ENCODE peak calls at places on chromosome 11, in four cellular contexts. One of them, this sample, is unnamed.

GRCh38 chr11:6667733-6668374 is 12.2 kb upstream of the DCHS1 start:
- DNase-seq in uterus: no peak
- DNase-seq in transverse colon: no peak
- DNase-seq in heart left ventricle: no peak
- DNase-seq in this sample: no peak

GRCh38 chr11:62264004-62264403 is 6.0 kb upstream of the SCGB2A2 start:
- DNase-seq in uterus: no peak
- DNase-seq in heart left ventricle: no peak
- DNase-seq in transverse colon: no peak
- DNase-seq in this sample: no peak

GRCh38 chr11:68692115-68692514 is 7.8 kb downstream of the GAL start:
- DNase-seq in transverse colon: no peak
- DNase-seq in uterus: no peak
- DNase-seq in heart left ventricle: no peak
- DNase-seq in this sample: no peak

GRCh38 chr11:107331728-107332127 is 125.9 kb downstream of the CWF19L2 start:
- DNase-seq in heart left ventricle: no peak
- DNase-seq in uterus: no peak
- DNase-seq in transverse colon: no peak
- DNase-seq in this sample: no peak

GRCh38 chr11:47915407-47916137 is 64.8 kb upstream of the PTPRJ start:
- DNase-seq in transverse colon: peak
- DNase-seq in heart left ventricle: no peak
- DNase-seq in uterus: peak
- DNase-seq in this sample: peak

GRCh38 chr11:27464155-27464759 is 8.3 kb downstream of the LGR4 start:
- DNase-seq in heart left ventricle: no peak
- DNase-seq in transverse colon: no peak
- DNase-seq in uterus: no peak
- DNase-seq in this sample: no peak

GRCh38 chr11:128708660-128709059 is 14.8 kb downstream of the FLI1 start:
- DNase-seq in transverse colon: no peak
- DNase-seq in uterus: no peak
- DNase-seq in heart left ventricle: no peak
- DNase-seq in this sample: no peak

GRCh38 chr11:34654491-34655334 is 33.8 kb downstream of the EHF start:
- DNase-seq in transverse colon: no peak
- DNase-seq in uterus: no peak
- DNase-seq in heart left ventricle: no peak
- DNase-seq in this sample: no peak

GRCh38 chr11:14927146-14927545 is 35.1 kb upstream of the CYP2R1 start:
- DNase-seq in heart left ventricle: no peak
- DNase-seq in uterus: no peak
- DNase-seq in transverse colon: no peak
- DNase-seq in this sample: no peak

GRCh38 chr11:123080023-123080422 is 18.1 kb upstream of the HSPA8 start:
- DNase-seq in transverse colon: no peak
- DNase-seq in heart left ventricle: no peak
- DNase-seq in uterus: no peak
- DNase-seq in this sample: no peak

GRCh38 chr11:27139742-27140141 is 99.1 kb downstream of the BBOX1 start:
- DNase-seq in transverse colon: no peak
- DNase-seq in uterus: no peak
- DNase-seq in heart left ventricle: no peak
- DNase-seq in this sample: no peak

GRCh38 chr11:13328276-13328675 is 50.7 kb downstream of the BMAL1 start:
- DNase-seq in uterus: no peak
- DNase-seq in heart left ventricle: no peak
- DNase-seq in transverse colon: no peak
- DNase-seq in this sample: no peak

GRCh38 chr11:69394234-69394891 is 87.1 kb upstream of the LINC01488 start:
- DNase-seq in uterus: no peak
- DNase-seq in heart left ventricle: peak
- DNase-seq in transverse colon: no peak
- DNase-seq in this sample: no peak

GRCh38 chr11:79195209-79195608 is 245.6 kb downstream of the TENM4 start:
- DNase-seq in heart left ventricle: no peak
- DNase-seq in transverse colon: no peak
- DNase-seq in uterus: no peak
- DNase-seq in this sample: no peak

GRCh38 chr11:63847363-63847762 is 8.5 kb downstream of the MARK2 start:
- DNase-seq in heart left ventricle: no peak
- DNase-seq in uterus: no peak
- DNase-seq in transverse colon: no peak
- DNase-seq in this sample: no peak

GRCh38 chr11:79160786-79161403 is 279.9 kb downstream of the TENM4 start:
- DNase-seq in uterus: no peak
- DNase-seq in heart left ventricle: no peak
- DNase-seq in transverse colon: no peak
- DNase-seq in this sample: no peak

GRCh38 chr11:62336949-62337681 is at the start of gene ASRGL1:
- DNase-seq in transverse colon: peak
- DNase-seq in uterus: peak
- DNase-seq in heart left ventricle: peak
- DNase-seq in this sample: peak

GRCh38 chr11:122711831-122712378 is 56.4 kb downstream of the UBASH3B start:
- DNase-seq in uterus: no peak
- DNase-seq in transverse colon: no peak
- DNase-seq in heart left ventricle: no peak
- DNase-seq in this sample: peak

GRCh38 chr11:108474664-108475485 is 7.5 kb upstream of the C11orf65 start:
- DNase-seq in transverse colon: no peak
- DNase-seq in uterus: no peak
- DNase-seq in heart left ventricle: no peak
- DNase-seq in this sample: no peak
- TF ChIP-seq POLR2A in transverse colon: no peak
- TF ChIP-seq POLR2A in uterus: no peak
- TF ChIP-seq POLR2A in heart left ventricle: no peak
- TF ChIP-seq POLR2A in this sample: no peak

DNA sequence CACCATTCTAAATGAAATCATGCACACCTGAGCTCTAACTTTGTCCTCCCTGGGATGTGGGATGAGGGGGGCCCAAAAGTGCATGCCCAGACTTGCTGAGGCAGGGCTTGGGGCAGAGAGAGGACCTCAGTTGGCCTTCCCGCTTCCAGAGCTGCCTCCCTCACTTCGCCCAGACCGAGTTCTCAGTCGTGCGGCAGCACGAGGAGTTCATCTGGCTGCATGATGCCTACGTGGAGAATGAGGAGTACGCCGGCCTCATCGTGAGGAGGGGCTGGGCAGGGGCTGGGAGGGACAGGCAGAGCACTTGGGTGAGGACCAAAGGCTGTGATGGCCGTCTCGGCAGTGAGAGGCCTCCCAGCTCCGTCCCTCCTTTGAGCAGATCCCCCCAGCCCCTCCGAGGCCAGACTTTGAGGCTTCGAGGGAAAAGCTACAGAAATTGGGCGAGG is 8.2 kb downstream of the CFL1 start:
- DNase-seq in heart left ventricle: no peak
- DNase-seq in transverse colon: no peak
- DNase-seq in uterus: no peak
- DNase-seq in this sample: peak
- TF ChIP-seq POLR2A in heart left ventricle: no peak
- TF ChIP-seq POLR2A in transverse colon: peak
- TF ChIP-seq POLR2A in uterus: no peak
- TF ChIP-seq POLR2A in this sample: no peak

GRCh38 chr11:76641905-76642304 is 28.6 kb downstream of the LRRC32 start:
- DNase-seq in uterus: no peak
- DNase-seq in transverse colon: no peak
- DNase-seq in heart left ventricle: no peak
- DNase-seq in this sample: peak
- TF ChIP-seq POLR2A in uterus: no peak
- TF ChIP-seq POLR2A in transverse colon: no peak
- TF ChIP-seq POLR2A in heart left ventricle: no peak
- TF ChIP-seq POLR2A in this sample: no peak

DNA sequence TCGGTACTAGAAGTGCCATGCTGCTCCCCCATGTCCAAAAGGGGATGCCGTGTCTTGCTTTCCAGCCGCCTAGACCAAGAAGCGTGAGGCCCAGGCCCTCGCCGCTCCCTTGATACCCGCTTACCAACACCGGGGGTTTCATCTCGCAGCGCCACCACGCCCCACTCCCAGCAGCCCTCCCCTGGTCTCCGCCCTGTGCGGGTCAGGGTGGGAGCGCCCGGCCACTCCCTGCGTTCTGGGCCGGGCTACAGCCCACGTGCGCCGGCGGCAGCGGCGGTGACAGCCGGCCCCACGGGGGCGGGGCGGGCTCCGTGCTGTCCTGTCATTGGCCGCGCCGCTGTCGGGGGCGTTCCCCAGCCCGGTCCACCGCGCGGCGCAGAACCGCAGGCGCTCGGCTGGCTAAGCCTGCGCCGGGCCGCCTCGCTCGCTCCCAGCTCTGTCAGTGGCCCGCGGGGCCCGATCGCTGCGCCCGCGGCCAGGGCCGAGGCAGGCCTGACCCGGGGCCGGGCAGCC is at the start of gene MICAL2:
- DNase-seq in uterus: peak
- DNase-seq in transverse colon: peak
- DNase-seq in heart left ventricle: peak
- DNase-seq in this sample: peak
- TF ChIP-seq POLR2A in uterus: peak
- TF ChIP-seq POLR2A in transverse colon: peak
- TF ChIP-seq POLR2A in heart left ventricle: peak
- TF ChIP-seq POLR2A in this sample: peak

DNA sequence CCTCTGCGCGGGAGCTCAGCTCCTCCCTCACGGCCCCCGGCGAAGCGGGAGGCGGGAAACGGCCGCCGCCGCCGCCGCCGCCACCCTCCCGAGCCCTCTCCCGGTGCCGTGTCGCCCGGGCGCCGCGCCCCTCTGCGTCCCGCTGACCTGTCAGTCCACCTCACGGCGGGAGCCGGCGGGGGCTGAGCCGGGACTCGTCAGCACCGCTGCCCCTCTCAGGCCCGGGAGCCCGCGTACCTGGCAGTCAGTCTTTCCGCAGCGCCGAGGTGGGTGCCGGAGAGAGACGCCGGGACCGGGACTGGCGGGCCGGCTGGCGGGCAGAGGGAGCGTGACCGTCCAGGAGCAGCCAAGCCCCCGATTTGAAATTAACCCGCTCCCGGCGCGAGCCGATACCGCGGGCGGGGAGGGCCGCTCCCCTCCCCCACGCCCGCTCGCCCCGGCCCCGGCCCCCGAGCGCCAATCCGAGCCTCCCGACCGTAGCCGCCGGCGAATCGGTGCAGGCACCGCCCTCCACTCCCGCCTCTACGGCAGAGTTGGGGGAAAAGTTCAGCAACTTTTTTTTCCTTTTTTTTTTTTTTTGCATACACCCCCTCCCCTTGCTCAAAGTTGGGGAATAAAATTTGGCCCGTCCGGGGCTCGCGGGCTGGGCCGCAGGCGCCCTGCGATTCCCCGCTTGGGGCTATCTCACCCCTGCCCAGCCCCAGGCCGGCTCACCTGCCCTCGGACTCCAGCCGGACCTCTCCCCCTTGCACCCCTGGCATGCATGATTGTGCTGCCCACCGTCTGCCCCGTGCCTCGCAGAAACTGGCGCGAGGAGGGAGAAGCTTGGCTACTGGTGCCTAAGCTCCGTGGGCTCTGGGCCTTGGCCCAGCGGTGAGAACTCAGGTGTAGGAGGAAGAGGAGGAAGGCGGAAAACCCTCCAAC is 777 bp upstream of the E2F8 start:
- DNase-seq in transverse colon: peak
- DNase-seq in uterus: no peak
- DNase-seq in heart left ventricle: peak
- DNase-seq in this sample: peak
- TF ChIP-seq POLR2A in transverse colon: no peak
- TF ChIP-seq POLR2A in uterus: no peak
- TF ChIP-seq POLR2A in heart left ventricle: no peak
- TF ChIP-seq POLR2A in this sample: no peak

GRCh38 chr11:57793711-57794110 is 32.1 kb downstream of the CTNND1 start:
- DNase-seq in transverse colon: no peak
- DNase-seq in heart left ventricle: no peak
- DNase-seq in uterus: no peak
- DNase-seq in this sample: no peak

GRCh38 chr11:57792870-57793269 is 31.3 kb downstream of the CTNND1 start:
- DNase-seq in heart left ventricle: peak
- DNase-seq in uterus: no peak
- DNase-seq in transverse colon: no peak
- DNase-seq in this sample: no peak

GRCh38 chr11:57791321-57792059 is 29.9 kb downstream of the CTNND1 start:
- DNase-seq in heart left ventricle: no peak
- DNase-seq in uterus: no peak
- DNase-seq in transverse colon: peak
- DNase-seq in this sample: no peak

GRCh38 chr11:57787920-57788716 is 26.5 kb downstream of the CTNND1 start:
- DNase-seq in uterus: no peak
- DNase-seq in transverse colon: no peak
- DNase-seq in heart left ventricle: peak
- DNase-seq in this sample: no peak

GRCh38 chr11:57792060-57792541 is 30.5 kb downstream of the CTNND1 start:
- DNase-seq in heart left ventricle: peak
- DNase-seq in uterus: peak
- DNase-seq in transverse colon: peak
- DNase-seq in this sample: peak
- TF ChIP-seq POLR2A in heart left ventricle: no peak
- TF ChIP-seq POLR2A in uterus: no peak
- TF ChIP-seq POLR2A in transverse colon: peak
- TF ChIP-seq POLR2A in this sample: no peak

GRCh38 chr11:11499300-11499699 is 122.5 kb downstream of the GALNT18 start:
- DNase-seq in heart left ventricle: no peak
- DNase-seq in uterus: no peak
- DNase-seq in transverse colon: no peak
- DNase-seq in this sample: no peak
- TF ChIP-seq POLR2A in heart left ventricle: no peak
- TF ChIP-seq POLR2A in uterus: no peak
- TF ChIP-seq POLR2A in transverse colon: no peak
- TF ChIP-seq POLR2A in this sample: no peak

GRCh38 chr11:124656759-124657627 is 16.5 kb downstream of the SIAE start:
- DNase-seq in transverse colon: no peak
- DNase-seq in uterus: no peak
- DNase-seq in heart left ventricle: no peak
- DNase-seq in this sample: no peak

GRCh38 chr11:124657922-124658321 is 15.6 kb downstream of the SIAE start:
- DNase-seq in heart left ventricle: no peak
- DNase-seq in uterus: no peak
- DNase-seq in transverse colon: no peak
- DNase-seq in this sample: no peak

GRCh38 chr11:124662111-124662510 is 11.4 kb downstream of the SIAE start:
- DNase-seq in heart left ventricle: no peak
- DNase-seq in transverse colon: no peak
- DNase-seq in uterus: no peak
- DNase-seq in this sample: no peak

DNA sequence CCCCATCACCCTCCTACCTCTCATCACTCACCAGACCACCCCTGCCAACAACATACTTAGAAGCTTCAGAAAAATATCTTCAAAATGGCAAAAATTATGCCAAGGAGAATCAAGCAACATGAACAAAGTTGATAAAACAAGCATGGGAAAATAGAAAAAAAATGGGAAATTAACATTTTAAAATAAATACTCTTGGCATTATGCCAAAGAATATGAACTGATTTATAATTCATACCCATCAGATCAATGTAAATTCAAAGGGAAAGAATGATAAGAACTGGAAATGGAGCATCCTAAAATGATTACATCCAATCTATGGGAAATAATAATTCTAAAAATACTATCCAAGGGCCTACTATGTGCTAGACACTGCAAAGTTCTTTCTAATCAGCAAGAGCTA is 12.0 kb downstream of the SIAE start:
- DNase-seq in transverse colon: no peak
- DNase-seq in uterus: no peak
- DNase-seq in heart left ventricle: no peak
- DNase-seq in this sample: no peak
- TF ChIP-seq POLR2A in transverse colon: no peak
- TF ChIP-seq POLR2A in uterus: no peak
- TF ChIP-seq POLR2A in heart left ventricle: no peak
- TF ChIP-seq POLR2A in this sample: no peak